ENCODE peak calls at places on chromosomes 5 and 9, in six cellular contexts. One of them, this sample, is unnamed.

GRCh38 chr9:26947736-26948135 is 694 bp upstream of the PLAA start:
- DNase-seq in T-helper 1 cell: no peak
- DNase-seq in coronary artery: no peak
- DNase-seq in upper lobe of right lung: no peak
- DNase-seq in cardiac fibroblast: no peak
- DNase-seq in aorta: no peak
- DNase-seq in this sample: no peak

GRCh38 chr5:132473019-132473531 is 17.5 kb downstream of the IRF1 start:
- DNase-seq in upper lobe of right lung: peak
- DNase-seq in coronary artery: no peak
- DNase-seq in aorta: peak
- DNase-seq in cardiac fibroblast: no peak
- DNase-seq in T-helper 1 cell: peak
- DNase-seq in this sample: no peak

GRCh38 chr9:134227451-134228411 is 63.4 kb upstream of the RNU6ATAC start:
- DNase-seq in coronary artery: no peak
- DNase-seq in T-helper 1 cell: no peak
- DNase-seq in aorta: no peak
- DNase-seq in cardiac fibroblast: no peak
- DNase-seq in upper lobe of right lung: peak
- DNase-seq in this sample: no peak

GRCh38 chr5:172336666-172337310 is 53.2 kb upstream of the UBTD2 start:
- DNase-seq in cardiac fibroblast: no peak
- DNase-seq in upper lobe of right lung: no peak
- DNase-seq in aorta: no peak
- DNase-seq in T-helper 1 cell: no peak
- DNase-seq in coronary artery: no peak
- DNase-seq in this sample: no peak

GRCh38 chr9:135662758-135663450 is at the start of gene LCN9:
- DNase-seq in upper lobe of right lung: no peak
- DNase-seq in T-helper 1 cell: no peak
- DNase-seq in aorta: no peak
- DNase-seq in cardiac fibroblast: peak
- DNase-seq in coronary artery: peak
- DNase-seq in this sample: no peak

GRCh38 chr5:1488882-1489680 is 34.7 kb downstream of the LPCAT1 start:
- DNase-seq in cardiac fibroblast: peak
- DNase-seq in coronary artery: no peak
- DNase-seq in aorta: no peak
- DNase-seq in T-helper 1 cell: no peak
- DNase-seq in upper lobe of right lung: no peak
- DNase-seq in this sample: no peak

GRCh38 chr9:113624721-113625120 is 161.2 kb downstream of the RGS3 start:
- DNase-seq in T-helper 1 cell: no peak
- DNase-seq in upper lobe of right lung: peak
- DNase-seq in cardiac fibroblast: peak
- DNase-seq in aorta: peak
- DNase-seq in coronary artery: peak
- DNase-seq in this sample: no peak

GRCh38 chr9:121317737-121318630 is 50.0 kb downstream of the GSN start:
- DNase-seq in coronary artery: peak
- DNase-seq in cardiac fibroblast: peak
- DNase-seq in aorta: peak
- DNase-seq in upper lobe of right lung: no peak
- DNase-seq in T-helper 1 cell: no peak
- DNase-seq in this sample: peak

GRCh38 chr5:83509535-83509934 is 38.0 kb downstream of the VCAN start:
- DNase-seq in coronary artery: no peak
- DNase-seq in upper lobe of right lung: no peak
- DNase-seq in aorta: no peak
- DNase-seq in T-helper 1 cell: no peak
- DNase-seq in cardiac fibroblast: peak
- DNase-seq in this sample: no peak

GRCh38 chr9:124453586-124454191 is 3.4 kb downstream of the ADGRD2 start:
- DNase-seq in cardiac fibroblast: no peak
- DNase-seq in upper lobe of right lung: peak
- DNase-seq in aorta: peak
- DNase-seq in coronary artery: no peak
- DNase-seq in T-helper 1 cell: no peak
- DNase-seq in this sample: no peak

GRCh38 chr5:44862808-44863207 is 54.1 kb downstream of the MRPS30 start:
- DNase-seq in coronary artery: no peak
- DNase-seq in upper lobe of right lung: no peak
- DNase-seq in aorta: no peak
- DNase-seq in cardiac fibroblast: peak
- DNase-seq in T-helper 1 cell: no peak
- DNase-seq in this sample: no peak

GRCh38 chr9:37529111-37529510 is 43.4 kb downstream of the POLR1E start:
- DNase-seq in T-helper 1 cell: peak
- DNase-seq in cardiac fibroblast: no peak
- DNase-seq in coronary artery: no peak
- DNase-seq in aorta: no peak
- DNase-seq in upper lobe of right lung: no peak
- DNase-seq in this sample: no peak

GRCh38 chr5:157106668-157107461 is 2.0 kb downstream of the HAVCR2 start:
- DNase-seq in aorta: peak
- DNase-seq in coronary artery: no peak
- DNase-seq in upper lobe of right lung: peak
- DNase-seq in T-helper 1 cell: no peak
- DNase-seq in cardiac fibroblast: no peak
- DNase-seq in this sample: no peak

GRCh38 chr5:134515801-134516200 is 9.7 kb upstream of the JADE2 start:
- DNase-seq in T-helper 1 cell: no peak
- DNase-seq in cardiac fibroblast: no peak
- DNase-seq in aorta: no peak
- DNase-seq in upper lobe of right lung: no peak
- DNase-seq in coronary artery: no peak
- DNase-seq in this sample: no peak

GRCh38 chr9:91837982-91838731 is 111.9 kb downstream of the ROR2 start:
- DNase-seq in upper lobe of right lung: peak
- DNase-seq in coronary artery: no peak
- DNase-seq in T-helper 1 cell: no peak
- DNase-seq in cardiac fibroblast: peak
- DNase-seq in aorta: peak
- DNase-seq in this sample: peak

GRCh38 chr5:149853019-149853648 is 91.5 kb downstream of the PDE6A start:
- DNase-seq in aorta: peak
- DNase-seq in cardiac fibroblast: peak
- DNase-seq in T-helper 1 cell: peak
- DNase-seq in upper lobe of right lung: peak
- DNase-seq in coronary artery: no peak
- DNase-seq in this sample: peak

GRCh38 chr5:146643805-146644204 is 127.8 kb upstream of the GPR151 start:
- DNase-seq in cardiac fibroblast: no peak
- DNase-seq in T-helper 1 cell: no peak
- DNase-seq in coronary artery: no peak
- DNase-seq in upper lobe of right lung: no peak
- DNase-seq in aorta: no peak
- DNase-seq in this sample: no peak

GRCh38 chr5:142281012-142281374 is 43.8 kb downstream of the SPRY4 start:
- DNase-seq in upper lobe of right lung: no peak
- DNase-seq in cardiac fibroblast: no peak
- DNase-seq in T-helper 1 cell: no peak
- DNase-seq in aorta: no peak
- DNase-seq in coronary artery: no peak
- DNase-seq in this sample: no peak

GRCh38 chr5:13932561-13932960 is 11.9 kb downstream of the DNAH5 start:
- DNase-seq in T-helper 1 cell: no peak
- DNase-seq in aorta: no peak
- DNase-seq in cardiac fibroblast: no peak
- DNase-seq in upper lobe of right lung: no peak
- DNase-seq in coronary artery: no peak
- DNase-seq in this sample: no peak